ENCODE peak calls at places on chromosomes 12 and 14, in six cellular contexts. Y, J, U, Q, O and K are unnamed samples.
A peak's percentile ranks its signal among the peaks of the same experiment; 100 is the strongest.

GRCh38 chr14:76981670-76982069 is 46.8 kb downstream of the IRF2BPL start:
- DNase-seq in Y (no peak), J (no peak), U (no peak), Q (no peak), O (no peak), K (no peak)

GRCh38 chr14:90444077-90444696 is 47.4 kb downstream of the CALM1 start:
- DNase-seq in Y (no peak), J (no peak), U (no peak), Q (no peak), O (no peak), K (no peak)

GRCh38 chr14:88895116-88895515 is 70.7 kb downstream of the TTC8 start:
- DNase-seq in Y (no peak), J (no peak), U (no peak), Q (no peak), O (no peak), K (no peak)

GRCh38 chr12:6285532-6286306 is 24.8 kb upstream of the PLEKHG6 start:
- DNase-seq in Y (no peak), J (no peak), U (no peak), Q (no peak), O (no peak), K (no peak)

GRCh38 chr14:89251066-89251465 is 166.0 kb downstream of the FOXN3 start:
- DNase-seq in Y (no peak), J (no peak), U (peak; percentile 6), Q (no peak), O (no peak), K (no peak)

GRCh38 chr12:108738165-108738564 is 6.8 kb upstream of the CORO1C start:
- DNase-seq in Y (no peak), J (no peak), U (no peak), Q (no peak), O (no peak), K (no peak)

GRCh38 chr14:76784266-76784874 is 23.1 kb downstream of the VASH1 start:
- DNase-seq in Y (no peak), J (no peak), U (no peak), Q (no peak), O (no peak), K (no peak)

GRCh38 chr12:47715393-47715876 is 9.6 kb upstream of the RPAP3 start:
- DNase-seq in Y (peak; percentile 71), J (peak; percentile 24), U (peak; percentile 72), Q (peak; percentile 69), O (peak; percentile 24), K (peak; percentile 70)

GRCh38 chr14:100415226-100415625 is 92.1 kb downstream of the SLC25A47 start:
- DNase-seq in Y (no peak), J (no peak), U (no peak), Q (no peak), O (no peak), K (no peak)

GRCh38 chr12:12481636-12482035 is 81.0 kb downstream of the DUSP16 start:
- DNase-seq in Y (no peak), J (no peak), U (no peak), Q (no peak), O (no peak), K (no peak)

GRCh38 chr14:31360919-31361662 is 59.3 kb downstream of the HEATR5A start:
- DNase-seq in Y (no peak), J (no peak), U (no peak), Q (no peak), O (no peak), K (no peak)

GRCh38 chr14:50357124-50357523 is 39.6 kb downstream of the CDKL1 start:
- DNase-seq in Y (no peak), J (no peak), U (no peak), Q (no peak), O (no peak), K (no peak)

GRCh38 chr14:89743828-89744227 is 210.7 kb downstream of the EFCAB11 start:
- DNase-seq in Y (no peak), J (no peak), U (no peak), Q (no peak), O (no peak), K (no peak)

GRCh38 chr12:113134521-113134951 is 1.0 kb downstream of the RASAL1 start:
- DNase-seq in Y (no peak), J (no peak), U (no peak), Q (no peak), O (no peak), K (no peak)

GRCh38 chr12:101924647-101925046 is 47.3 kb downstream of the DRAM1 start:
- DNase-seq in Y (no peak), J (no peak), U (no peak), Q (no peak), O (no peak), K (no peak)

GRCh38 chr12:108107293-108107692 is 21.8 kb upstream of the WSCD2 start:
- DNase-seq in Y (no peak), J (no peak), U (no peak), Q (no peak), O (no peak), K (no peak)

GRCh38 chr14:76863724-76864407 is 37.7 kb downstream of the LRRC74A start:
- DNase-seq in Y (peak; percentile 37), J (no peak), U (no peak), Q (no peak), O (no peak), K (no peak)

GRCh38 chr12:78315018-78315417 is 484.3 kb downstream of the NAV3 start:
- DNase-seq in Y (no peak), J (no peak), U (no peak), Q (no peak), O (no peak), K (no peak)

GRCh38 chr14:92922883-92923743 is at the start of gene CHGA:
- DNase-seq in Y (peak; percentile 83), J (no peak), U (peak; percentile 33), Q (peak; percentile 57), O (peak; percentile 54), K (no peak)

GRCh38 chr14:51884086-51884927 is 23.9 kb downstream of the GNG2 start:
- DNase-seq in Y (no peak), J (no peak), U (no peak), Q (no peak), O (peak; percentile 27), K (no peak)

GRCh38 chr12:109760031-109760929 is 46.7 kb downstream of the FAM222A start:
- DNase-seq in Y (no peak), J (no peak), U (no peak), Q (peak; percentile 49), O (peak; percentile 31), K (no peak)

GRCh38 chr14:94079891-94080605 is 954 bp downstream of the DDX24 start:
- DNase-seq in Y (no peak), J (no peak), U (no peak), Q (no peak), O (peak; percentile 35), K (no peak)

GRCh38 chr12:106323537-106323936 is 21.0 kb downstream of the TCP11L2 start:
- DNase-seq in Y (no peak), J (no peak), U (no peak), Q (no peak), O (no peak), K (no peak)

GRCh38 chr12:53062011-53062961 is 12.4 kb downstream of the TNS2 start:
- DNase-seq in Y (no peak), J (no peak), U (no peak), Q (peak; percentile 43), O (no peak), K (no peak)

GRCh38 chr12:19021646-19022045 is 107.9 kb upstream of the PLEKHA5 start:
- DNase-seq in Y (no peak), J (no peak), U (no peak), Q (no peak), O (no peak), K (no peak)